ENCODE peak calls at places on chromosomes 7 and 10, in six cellular contexts. One of them, this sample, is unnamed.

GRCh38 chr10:13222566-13222965 is 11.6 kb downstream of the UCMA start:
- DNase-seq in AG09319: no peak
- DNase-seq in mucosa of descending colon: no peak
- DNase-seq in cardiac muscle cell: no peak
- DNase-seq in thyroid gland: no peak
- DNase-seq in spleen: peak
- DNase-seq in this sample: no peak

GRCh38 chr10:1625079-1625478 is 112.2 kb downstream of the ADARB2 start:
- DNase-seq in AG09319: no peak
- DNase-seq in mucosa of descending colon: no peak
- DNase-seq in cardiac muscle cell: no peak
- DNase-seq in thyroid gland: no peak
- DNase-seq in spleen: no peak
- DNase-seq in this sample: no peak

GRCh38 chr7:157394246-157395191 is 57.7 kb downstream of the DNAJB6 start:
- DNase-seq in AG09319: no peak
- DNase-seq in mucosa of descending colon: no peak
- DNase-seq in cardiac muscle cell: no peak
- DNase-seq in thyroid gland: no peak
- DNase-seq in spleen: no peak
- DNase-seq in this sample: no peak

GRCh38 chr10:92897916-92898315 is 49.6 kb downstream of the EXOC6 start:
- DNase-seq in AG09319: no peak
- DNase-seq in mucosa of descending colon: no peak
- DNase-seq in cardiac muscle cell: no peak
- DNase-seq in thyroid gland: no peak
- DNase-seq in spleen: no peak
- DNase-seq in this sample: no peak

GRCh38 chr10:87675396-87676376 is 16.0 kb downstream of the PAPSS2 start:
- DNase-seq in AG09319: peak
- DNase-seq in mucosa of descending colon: no peak
- DNase-seq in cardiac muscle cell: peak
- DNase-seq in thyroid gland: no peak
- DNase-seq in spleen: no peak
- DNase-seq in this sample: no peak

GRCh38 chr10:93851169-93851568 is 42.6 kb upstream of the SLC35G1 start:
- DNase-seq in AG09319: no peak
- DNase-seq in mucosa of descending colon: no peak
- DNase-seq in cardiac muscle cell: no peak
- DNase-seq in thyroid gland: no peak
- DNase-seq in spleen: no peak
- DNase-seq in this sample: no peak

GRCh38 chr10:125159932-125160855 is at the start of gene CTBP2:
- DNase-seq in AG09319: no peak
- DNase-seq in mucosa of descending colon: peak
- DNase-seq in cardiac muscle cell: peak
- DNase-seq in thyroid gland: peak
- DNase-seq in spleen: peak
- DNase-seq in this sample: peak

GRCh38 chr7:22657479-22657878 is 69.5 kb upstream of the IL6 start:
- DNase-seq in AG09319: no peak
- DNase-seq in mucosa of descending colon: no peak
- DNase-seq in cardiac muscle cell: no peak
- DNase-seq in thyroid gland: no peak
- DNase-seq in spleen: no peak
- DNase-seq in this sample: no peak

GRCh38 chr7:22879285-22879684 is 56.6 kb upstream of the TOMM7 start:
- DNase-seq in AG09319: no peak
- DNase-seq in mucosa of descending colon: no peak
- DNase-seq in cardiac muscle cell: no peak
- DNase-seq in thyroid gland: no peak
- DNase-seq in spleen: no peak
- DNase-seq in this sample: no peak

GRCh38 chr7:119594956-119595355 is 678.0 kb upstream of the KCND2 start:
- DNase-seq in AG09319: no peak
- DNase-seq in mucosa of descending colon: no peak
- DNase-seq in cardiac muscle cell: no peak
- DNase-seq in thyroid gland: no peak
- DNase-seq in spleen: no peak
- DNase-seq in this sample: no peak

GRCh38 chr7:128374041-128374440 is 12.6 kb upstream of the PRRT4 start:
- DNase-seq in AG09319: no peak
- DNase-seq in mucosa of descending colon: no peak
- DNase-seq in cardiac muscle cell: no peak
- DNase-seq in thyroid gland: no peak
- DNase-seq in spleen: no peak
- DNase-seq in this sample: no peak

GRCh38 chr7:27134392-27134791 is 3.8 kb upstream of the HOXA4 start:
- DNase-seq in AG09319: no peak
- DNase-seq in mucosa of descending colon: no peak
- DNase-seq in cardiac muscle cell: peak
- DNase-seq in thyroid gland: no peak
- DNase-seq in spleen: no peak
- DNase-seq in this sample: no peak

GRCh38 chr10:119383174-119383856 is 159.2 kb downstream of the RGS10 start:
- DNase-seq in AG09319: no peak
- DNase-seq in mucosa of descending colon: no peak
- DNase-seq in cardiac muscle cell: no peak
- DNase-seq in thyroid gland: no peak
- DNase-seq in spleen: no peak
- DNase-seq in this sample: no peak

GRCh38 chr7:27185013-27185707 is at the start of gene HOXA11:
- DNase-seq in AG09319: peak
- DNase-seq in mucosa of descending colon: peak
- DNase-seq in cardiac muscle cell: no peak
- DNase-seq in thyroid gland: no peak
- DNase-seq in spleen: peak
- DNase-seq in this sample: peak

GRCh38 chr10:10986606-10987005 is 31.1 kb upstream of the CELF2 start:
- DNase-seq in AG09319: no peak
- DNase-seq in mucosa of descending colon: no peak
- DNase-seq in cardiac muscle cell: no peak
- DNase-seq in thyroid gland: no peak
- DNase-seq in spleen: no peak
- DNase-seq in this sample: no peak

GRCh38 chr7:128948976-128949760 is 11.4 kb downstream of the IRF5 start:
- DNase-seq in AG09319: no peak
- DNase-seq in mucosa of descending colon: no peak
- DNase-seq in cardiac muscle cell: peak
- DNase-seq in thyroid gland: no peak
- DNase-seq in spleen: no peak
- DNase-seq in this sample: peak

GRCh38 chr10:22043327-22043633 is 39.8 kb upstream of the DNAJC1 start:
- DNase-seq in AG09319: no peak
- DNase-seq in mucosa of descending colon: no peak
- DNase-seq in cardiac muscle cell: no peak
- DNase-seq in thyroid gland: no peak
- DNase-seq in spleen: no peak
- DNase-seq in this sample: no peak

GRCh38 chr10:79354141-79354540 is 6.9 kb downstream of the PPIF start:
- DNase-seq in AG09319: no peak
- DNase-seq in mucosa of descending colon: no peak
- DNase-seq in cardiac muscle cell: no peak
- DNase-seq in thyroid gland: no peak
- DNase-seq in spleen: no peak
- DNase-seq in this sample: no peak

GRCh38 chr7:110541962-110542361 is 549.0 kb upstream of the LRRN3 start:
- DNase-seq in AG09319: no peak
- DNase-seq in mucosa of descending colon: no peak
- DNase-seq in cardiac muscle cell: no peak
- DNase-seq in thyroid gland: no peak
- DNase-seq in spleen: no peak
- DNase-seq in this sample: no peak

GRCh38 chr10:121539757-121540156 is 58.5 kb downstream of the FGFR2 start:
- DNase-seq in AG09319: no peak
- DNase-seq in mucosa of descending colon: no peak
- DNase-seq in cardiac muscle cell: no peak
- DNase-seq in thyroid gland: peak
- DNase-seq in spleen: no peak
- DNase-seq in this sample: no peak

GRCh38 chr10:71260622-71261325 is 48.4 kb downstream of the UNC5B start:
- DNase-seq in AG09319: no peak
- DNase-seq in mucosa of descending colon: no peak
- DNase-seq in cardiac muscle cell: peak
- DNase-seq in thyroid gland: peak
- DNase-seq in spleen: no peak
- DNase-seq in this sample: no peak

GRCh38 chr7:54542920-54543539 is 855 bp downstream of the VSTM2A start:
- DNase-seq in AG09319: no peak
- DNase-seq in mucosa of descending colon: no peak
- DNase-seq in cardiac muscle cell: peak
- DNase-seq in thyroid gland: no peak
- DNase-seq in spleen: no peak
- DNase-seq in this sample: no peak

GRCh38 chr10:24561453-24561852 is 162.2 kb downstream of the ARHGAP21 start:
- DNase-seq in AG09319: peak
- DNase-seq in mucosa of descending colon: no peak
- DNase-seq in cardiac muscle cell: no peak
- DNase-seq in thyroid gland: no peak
- DNase-seq in spleen: no peak
- DNase-seq in this sample: no peak

GRCh38 chr10:49398000-49398861 is 2.3 kb upstream of the DRGX start:
- DNase-seq in AG09319: no peak
- DNase-seq in mucosa of descending colon: no peak
- DNase-seq in cardiac muscle cell: peak
- DNase-seq in thyroid gland: peak
- DNase-seq in spleen: peak
- DNase-seq in this sample: peak

GRCh38 chr7:78254397-78255055 is 456.0 kb downstream of the PHTF2 start:
- DNase-seq in AG09319: no peak
- DNase-seq in mucosa of descending colon: no peak
- DNase-seq in cardiac muscle cell: no peak
- DNase-seq in thyroid gland: no peak
- DNase-seq in spleen: no peak
- DNase-seq in this sample: no peak

GRCh38 chr10:98312349-98312748 is 44.4 kb upstream of the LOXL4 start:
- DNase-seq in AG09319: no peak
- DNase-seq in mucosa of descending colon: no peak
- DNase-seq in cardiac muscle cell: no peak
- DNase-seq in thyroid gland: no peak
- DNase-seq in spleen: no peak
- DNase-seq in this sample: no peak

GRCh38 chr10:70649526-70649925 is 22.8 kb upstream of the ADAMTS14 start:
- DNase-seq in AG09319: no peak
- DNase-seq in mucosa of descending colon: no peak
- DNase-seq in cardiac muscle cell: no peak
- DNase-seq in thyroid gland: no peak
- DNase-seq in spleen: no peak
- DNase-seq in this sample: no peak

GRCh38 chr7:8443871-8444756 is 10.7 kb downstream of the NXPH1 start:
- DNase-seq in AG09319: no peak
- DNase-seq in mucosa of descending colon: no peak
- DNase-seq in cardiac muscle cell: no peak
- DNase-seq in thyroid gland: no peak
- DNase-seq in spleen: peak
- DNase-seq in this sample: no peak
- TF ChIP-seq CTCF in AG09319: no peak
- TF ChIP-seq CTCF in mucosa of descending colon: no peak
- TF ChIP-seq CTCF in cardiac muscle cell: no peak
- TF ChIP-seq CTCF in thyroid gland: no peak
- TF ChIP-seq CTCF in spleen: no peak
- TF ChIP-seq CTCF in this sample: no peak

GRCh38 chr7:44286182-44286617 is 39.2 kb downstream of the CAMK2B start:
- DNase-seq in AG09319: no peak
- DNase-seq in mucosa of descending colon: peak
- DNase-seq in cardiac muscle cell: no peak
- DNase-seq in thyroid gland: peak
- DNase-seq in spleen: peak
- DNase-seq in this sample: peak
- TF ChIP-seq CTCF in AG09319: no peak
- TF ChIP-seq CTCF in mucosa of descending colon: no peak
- TF ChIP-seq CTCF in cardiac muscle cell: no peak
- TF ChIP-seq CTCF in thyroid gland: no peak
- TF ChIP-seq CTCF in spleen: no peak
- TF ChIP-seq CTCF in this sample: no peak

DNA sequence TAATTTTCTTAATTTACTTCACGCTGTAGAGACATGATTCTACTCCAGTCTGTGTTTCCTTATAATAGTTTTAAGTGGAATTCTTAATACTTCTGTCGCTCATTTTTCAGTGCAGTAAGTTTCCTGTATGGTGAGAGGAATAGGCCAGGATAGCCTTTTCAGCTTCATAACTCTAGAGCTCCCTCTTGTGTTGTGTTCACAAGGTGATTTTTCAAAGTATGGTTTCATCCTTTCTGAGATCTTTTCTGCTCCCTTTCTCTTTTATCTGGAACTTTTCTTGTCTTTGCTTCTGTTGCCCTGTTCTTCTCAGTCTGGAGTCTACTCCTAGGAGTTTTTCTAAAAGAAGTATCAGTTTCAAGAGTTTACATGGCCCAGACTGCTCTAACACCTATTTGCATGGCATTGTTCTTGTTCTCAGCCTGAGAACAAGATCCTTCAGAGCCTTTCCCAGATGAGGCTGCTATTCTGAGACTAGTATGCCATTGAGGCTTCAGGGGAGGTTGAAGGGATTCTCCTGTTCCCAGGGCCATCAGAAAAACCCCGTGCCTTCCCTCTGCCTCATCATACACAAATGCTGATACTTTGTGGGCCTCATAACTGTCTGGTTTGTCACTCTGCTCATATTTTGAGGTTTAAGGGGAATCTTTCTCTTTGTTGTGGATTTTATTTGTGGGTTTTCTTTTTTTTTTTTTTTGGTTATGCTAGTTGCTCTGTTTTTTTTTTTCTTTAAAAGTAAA is 21.8 kb downstream of the NET1 start:
- DNase-seq in AG09319: no peak
- DNase-seq in mucosa of descending colon: no peak
- DNase-seq in cardiac muscle cell: peak
- DNase-seq in thyroid gland: no peak
- DNase-seq in spleen: no peak
- DNase-seq in this sample: no peak
- TF ChIP-seq CTCF in AG09319: peak
- TF ChIP-seq CTCF in mucosa of descending colon: peak
- TF ChIP-seq CTCF in cardiac muscle cell: peak
- TF ChIP-seq CTCF in thyroid gland: peak
- TF ChIP-seq CTCF in spleen: peak
- TF ChIP-seq CTCF in this sample: peak

GRCh38 chr7:13179011-13179574 is 491.7 kb downstream of the ARL4A start:
- DNase-seq in AG09319: no peak
- DNase-seq in mucosa of descending colon: no peak
- DNase-seq in cardiac muscle cell: peak
- DNase-seq in thyroid gland: no peak
- DNase-seq in spleen: no peak
- DNase-seq in this sample: no peak
- TF ChIP-seq CTCF in AG09319: no peak
- TF ChIP-seq CTCF in mucosa of descending colon: no peak
- TF ChIP-seq CTCF in cardiac muscle cell: no peak
- TF ChIP-seq CTCF in thyroid gland: no peak
- TF ChIP-seq CTCF in spleen: peak
- TF ChIP-seq CTCF in this sample: no peak

DNA sequence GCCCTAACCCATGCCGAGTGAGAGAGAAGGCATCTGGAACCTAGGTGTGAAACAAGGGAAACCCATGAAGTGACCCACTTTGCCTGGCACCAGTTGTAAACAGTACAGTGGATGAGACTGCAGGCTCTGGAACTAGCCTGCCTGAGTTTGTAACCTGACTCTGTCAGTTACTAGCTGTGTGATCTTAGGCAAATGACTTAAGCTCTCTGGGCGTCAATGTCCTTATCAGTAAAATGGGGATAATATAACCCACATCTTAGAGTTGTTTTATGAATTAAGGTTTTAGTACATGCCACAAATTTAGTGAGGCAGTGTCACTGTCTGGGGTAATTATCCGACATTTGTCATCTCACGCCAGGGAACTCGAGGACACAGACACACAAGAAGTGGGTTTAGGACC is 82.9 kb upstream of the AGK start:
- DNase-seq in AG09319: no peak
- DNase-seq in mucosa of descending colon: no peak
- DNase-seq in cardiac muscle cell: no peak
- DNase-seq in thyroid gland: no peak
- DNase-seq in spleen: no peak
- DNase-seq in this sample: no peak
- TF ChIP-seq CTCF in AG09319: no peak
- TF ChIP-seq CTCF in mucosa of descending colon: no peak
- TF ChIP-seq CTCF in cardiac muscle cell: no peak
- TF ChIP-seq CTCF in thyroid gland: no peak
- TF ChIP-seq CTCF in spleen: no peak
- TF ChIP-seq CTCF in this sample: no peak

This sample was measured in adrenal gland.